ENCODE peak calls at places on chromosomes 3 and 15, in ten cellular contexts. One of them, this sample, is unnamed.

GRCh38 chr3:4736284-4736861 is 242.9 kb upstream of the BHLHE40 start:
- DNase-seq in GM04504: no peak
- DNase-seq in globus pallidus: no peak
- DNase-seq in nephron progenitor cell: no peak
- DNase-seq in effector memory CD4-positive, alpha-beta T cell: no peak
- DNase-seq in heart left ventricle: peak
- DNase-seq in psoas muscle: no peak
- DNase-seq in osteocyte: no peak
- DNase-seq in GM13977: no peak
- DNase-seq in fibroblast of pulmonary artery: peak
- DNase-seq in this sample: no peak

GRCh38 chr15:48717458-48717857 is 71.9 kb upstream of the FBN1 start:
- DNase-seq in osteocyte: no peak
- DNase-seq in effector memory CD4-positive, alpha-beta T cell: no peak
- DNase-seq in GM13977: no peak
- DNase-seq in nephron progenitor cell: no peak
- DNase-seq in psoas muscle: no peak
- DNase-seq in fibroblast of pulmonary artery: peak
- DNase-seq in GM04504: no peak
- DNase-seq in globus pallidus: no peak
- DNase-seq in heart left ventricle: no peak
- DNase-seq in this sample: no peak

GRCh38 chr3:17052348-17052747 is 167.6 kb downstream of the PLCL2 start:
- DNase-seq in psoas muscle: no peak
- DNase-seq in osteocyte: no peak
- DNase-seq in GM13977: no peak
- DNase-seq in GM04504: no peak
- DNase-seq in fibroblast of pulmonary artery: no peak
- DNase-seq in effector memory CD4-positive, alpha-beta T cell: no peak
- DNase-seq in globus pallidus: peak
- DNase-seq in heart left ventricle: no peak
- DNase-seq in nephron progenitor cell: no peak
- DNase-seq in this sample: no peak

GRCh38 chr3:46734773-46735172 is 17.1 kb upstream of the PRSS50 start:
- DNase-seq in fibroblast of pulmonary artery: no peak
- DNase-seq in GM13977: no peak
- DNase-seq in nephron progenitor cell: no peak
- DNase-seq in effector memory CD4-positive, alpha-beta T cell: no peak
- DNase-seq in globus pallidus: no peak
- DNase-seq in osteocyte: peak
- DNase-seq in GM04504: no peak
- DNase-seq in heart left ventricle: no peak
- DNase-seq in psoas muscle: no peak
- DNase-seq in this sample: no peak

GRCh38 chr3:113736548-113737089 is 9.4 kb downstream of the NAA50 start:
- DNase-seq in globus pallidus: peak
- DNase-seq in effector memory CD4-positive, alpha-beta T cell: no peak
- DNase-seq in heart left ventricle: no peak
- DNase-seq in nephron progenitor cell: no peak
- DNase-seq in psoas muscle: no peak
- DNase-seq in GM04504: peak
- DNase-seq in fibroblast of pulmonary artery: peak
- DNase-seq in GM13977: peak
- DNase-seq in osteocyte: no peak
- DNase-seq in this sample: no peak

GRCh38 chr15:67178569-67179210 is 75.8 kb downstream of the AAGAB start:
- DNase-seq in psoas muscle: no peak
- DNase-seq in globus pallidus: no peak
- DNase-seq in heart left ventricle: peak
- DNase-seq in nephron progenitor cell: no peak
- DNase-seq in fibroblast of pulmonary artery: peak
- DNase-seq in GM13977: no peak
- DNase-seq in osteocyte: no peak
- DNase-seq in GM04504: peak
- DNase-seq in effector memory CD4-positive, alpha-beta T cell: no peak
- DNase-seq in this sample: peak

GRCh38 chr15:101004500-101004899 is 85.3 kb downstream of the LRRK1 start:
- DNase-seq in GM04504: no peak
- DNase-seq in globus pallidus: no peak
- DNase-seq in effector memory CD4-positive, alpha-beta T cell: no peak
- DNase-seq in osteocyte: peak
- DNase-seq in fibroblast of pulmonary artery: no peak
- DNase-seq in heart left ventricle: no peak
- DNase-seq in psoas muscle: no peak
- DNase-seq in nephron progenitor cell: no peak
- DNase-seq in GM13977: no peak
- DNase-seq in this sample: peak

GRCh38 chr3:102356506-102356905 is 78.3 kb upstream of the ZPLD1 start:
- DNase-seq in psoas muscle: no peak
- DNase-seq in osteocyte: no peak
- DNase-seq in globus pallidus: no peak
- DNase-seq in GM13977: no peak
- DNase-seq in effector memory CD4-positive, alpha-beta T cell: no peak
- DNase-seq in heart left ventricle: no peak
- DNase-seq in GM04504: no peak
- DNase-seq in nephron progenitor cell: no peak
- DNase-seq in fibroblast of pulmonary artery: no peak
- DNase-seq in this sample: no peak

GRCh38 chr15:91853968-91854943 is 748 bp downstream of the SLCO3A1 start:
- DNase-seq in GM04504: no peak
- DNase-seq in fibroblast of pulmonary artery: peak
- DNase-seq in psoas muscle: peak
- DNase-seq in heart left ventricle: peak
- DNase-seq in nephron progenitor cell: peak
- DNase-seq in GM13977: no peak
- DNase-seq in osteocyte: peak
- DNase-seq in effector memory CD4-positive, alpha-beta T cell: peak
- DNase-seq in globus pallidus: peak
- DNase-seq in this sample: peak

GRCh38 chr3:9109570-9109914 is 139.9 kb downstream of the SRGAP3 start:
- DNase-seq in effector memory CD4-positive, alpha-beta T cell: no peak
- DNase-seq in nephron progenitor cell: no peak
- DNase-seq in heart left ventricle: no peak
- DNase-seq in GM13977: no peak
- DNase-seq in GM04504: no peak
- DNase-seq in fibroblast of pulmonary artery: no peak
- DNase-seq in globus pallidus: no peak
- DNase-seq in psoas muscle: no peak
- DNase-seq in osteocyte: no peak
- DNase-seq in this sample: no peak

GRCh38 chr3:122497425-122497824 is 17.3 kb downstream of the KPNA1 start:
- DNase-seq in psoas muscle: no peak
- DNase-seq in osteocyte: no peak
- DNase-seq in fibroblast of pulmonary artery: peak
- DNase-seq in nephron progenitor cell: no peak
- DNase-seq in effector memory CD4-positive, alpha-beta T cell: no peak
- DNase-seq in GM13977: peak
- DNase-seq in heart left ventricle: no peak
- DNase-seq in globus pallidus: no peak
- DNase-seq in GM04504: peak
- DNase-seq in this sample: no peak

GRCh38 chr3:190385835-190386688 is 1.9 kb upstream of the CLDN16 start:
- DNase-seq in GM04504: peak
- DNase-seq in psoas muscle: no peak
- DNase-seq in osteocyte: no peak
- DNase-seq in GM13977: no peak
- DNase-seq in nephron progenitor cell: no peak
- DNase-seq in globus pallidus: no peak
- DNase-seq in heart left ventricle: no peak
- DNase-seq in fibroblast of pulmonary artery: peak
- DNase-seq in effector memory CD4-positive, alpha-beta T cell: no peak
- DNase-seq in this sample: no peak